ENCODE peak calls at places on chromosomes 1 and 21, in four cellular contexts. F is GM12878, C is endothelial cell of umbilical vein, N is K562. I is an unnamed sample.

GRCh38 chr1:29546496-29546895 is 310.2 kb downstream of the PTPRU start:
- DNase-seq in F (no peak), C (no peak), N (no peak), I (no peak)

GRCh38 chr1:198156111-198156744 is 570 bp upstream of the NEK7 start:
- DNase-seq in F (no peak), C (peak), N (peak), I (peak)

GRCh38 chr1:153465728-153466625 is 5.5 kb upstream of the S100A7 start:
- DNase-seq in F (no peak), C (peak), N (peak), I (peak)

GRCh38 chr1:51639694-51640093 is 22.8 kb downstream of the OSBPL9 start:
- DNase-seq in F (no peak), C (no peak), N (no peak), I (no peak)

GRCh38 chr1:78360584-78360983 is 130.2 kb upstream of the PTGFR start:
- DNase-seq in F (no peak), C (no peak), N (no peak), I (no peak)

GRCh38 chr1:60341274-60341673 is 267.7 kb upstream of the C1orf87 start:
- DNase-seq in F (no peak), C (peak), N (no peak), I (no peak)

GRCh38 chr1:216457356-216457755 is 34.1 kb upstream of the USH2A start:
- DNase-seq in F (no peak), C (no peak), N (no peak), I (peak)

GRCh38 chr21:44789880-44790279 is 11.7 kb downstream of the UBE2G2 start:
- DNase-seq in F (no peak), C (no peak), N (no peak), I (peak)

GRCh38 chr21:25979845-25980433 is 190.6 kb downstream of the APP start:
- DNase-seq in F (no peak), C (peak), N (no peak), I (no peak)

GRCh38 chr1:33931115-33931475 is 67.2 kb downstream of the HMGB4 start:
- DNase-seq in F (no peak), C (no peak), N (no peak), I (no peak)

GRCh38 chr21:33255404-33255803 is 10.8 kb upstream of the IL10RB start:
- DNase-seq in F (no peak), C (no peak), N (no peak), I (no peak)

GRCh38 chr1:201760516-201760915 is 68.4 kb upstream of the IPO9 start:
- DNase-seq in F (no peak), C (no peak), N (no peak), I (peak)

DNA sequence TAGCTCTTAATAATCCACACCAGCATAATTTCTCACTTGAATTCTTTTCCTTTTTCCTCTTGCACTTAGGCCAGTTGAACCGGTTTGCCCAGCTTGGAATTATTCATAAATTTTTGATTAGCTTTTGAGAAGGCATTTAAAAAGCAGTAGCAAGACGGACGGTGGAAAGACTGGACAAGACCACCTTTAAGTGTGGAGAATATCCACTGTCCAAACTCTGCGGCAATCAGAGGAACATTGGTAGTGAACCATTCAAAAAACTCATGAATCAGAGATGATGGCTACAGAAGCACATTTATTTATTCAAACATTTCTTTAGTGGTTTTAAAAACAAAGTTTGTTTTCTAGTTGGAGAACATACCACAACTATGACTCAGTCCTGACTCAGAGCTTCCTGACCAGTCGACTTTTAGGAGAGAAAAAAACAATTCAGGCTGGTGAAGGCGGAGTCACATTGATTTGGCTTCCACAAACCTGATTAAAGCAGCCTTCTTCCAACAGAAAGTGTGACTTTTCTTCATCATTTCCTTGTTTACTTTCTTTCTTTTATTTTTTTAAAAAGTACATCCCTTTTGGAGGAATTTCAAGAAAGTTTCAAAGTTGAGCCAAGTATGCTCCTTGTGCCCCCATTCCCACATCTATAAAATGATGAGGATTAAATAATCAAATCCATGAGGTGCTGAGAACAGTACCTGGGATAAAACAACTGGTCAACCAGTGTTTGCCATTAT is 128.8 kb downstream of the ADSS2 start:
- DNase-seq in F (no peak), C (peak), N (peak), I (peak)
- H3K4me3 ChIP-seq in F (peak), C (peak), N (no peak), I (no peak)

DNA sequence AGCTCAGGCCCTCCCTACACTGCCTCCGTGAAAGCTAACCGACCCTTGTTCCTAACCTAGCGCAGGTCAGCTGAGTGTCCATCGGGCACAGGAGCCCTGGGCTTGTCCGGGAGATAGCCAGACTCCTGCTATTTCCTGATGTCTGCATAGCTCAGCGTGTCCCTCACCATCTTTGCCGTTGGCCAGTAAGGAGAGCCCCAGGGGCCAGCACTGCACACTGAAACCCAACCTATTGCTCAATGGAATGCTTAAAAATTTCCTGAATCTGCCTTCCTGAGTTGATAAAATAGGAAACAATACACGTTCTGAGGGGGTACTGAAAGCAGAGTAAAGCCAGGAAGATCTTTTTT is 2.2 kb downstream of the RUNX1 start:
- DNase-seq in F (no peak), C (no peak), N (no peak), I (no peak)
- TF ChIP-seq FOS in F (no peak), C (no peak), N (no peak), I (no peak)

DNA sequence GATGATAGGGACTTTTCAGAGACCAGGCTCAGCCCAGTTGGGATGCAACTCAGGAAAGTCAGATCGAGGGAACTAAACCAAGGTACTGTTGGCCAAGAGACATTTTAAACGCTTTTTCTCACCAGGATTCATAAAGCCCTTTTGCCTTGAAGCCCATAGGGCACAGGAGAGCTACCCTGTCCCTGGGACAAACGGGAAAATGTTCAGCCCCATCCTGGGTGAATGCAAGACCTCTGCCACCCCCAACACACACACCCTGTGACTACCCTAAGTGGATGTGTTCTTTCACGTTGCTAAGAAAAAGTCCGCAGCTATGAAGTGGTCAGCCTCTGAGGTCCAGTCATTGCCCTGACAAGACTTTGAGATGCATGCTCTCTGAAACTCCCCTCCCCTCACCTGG is 58.4 kb downstream of the ITPKB start:
- DNase-seq in F (no peak), C (no peak), N (no peak), I (no peak)
- H3K4me2 ChIP-seq in F (peak), C (peak), N (peak), I (peak)

DNA sequence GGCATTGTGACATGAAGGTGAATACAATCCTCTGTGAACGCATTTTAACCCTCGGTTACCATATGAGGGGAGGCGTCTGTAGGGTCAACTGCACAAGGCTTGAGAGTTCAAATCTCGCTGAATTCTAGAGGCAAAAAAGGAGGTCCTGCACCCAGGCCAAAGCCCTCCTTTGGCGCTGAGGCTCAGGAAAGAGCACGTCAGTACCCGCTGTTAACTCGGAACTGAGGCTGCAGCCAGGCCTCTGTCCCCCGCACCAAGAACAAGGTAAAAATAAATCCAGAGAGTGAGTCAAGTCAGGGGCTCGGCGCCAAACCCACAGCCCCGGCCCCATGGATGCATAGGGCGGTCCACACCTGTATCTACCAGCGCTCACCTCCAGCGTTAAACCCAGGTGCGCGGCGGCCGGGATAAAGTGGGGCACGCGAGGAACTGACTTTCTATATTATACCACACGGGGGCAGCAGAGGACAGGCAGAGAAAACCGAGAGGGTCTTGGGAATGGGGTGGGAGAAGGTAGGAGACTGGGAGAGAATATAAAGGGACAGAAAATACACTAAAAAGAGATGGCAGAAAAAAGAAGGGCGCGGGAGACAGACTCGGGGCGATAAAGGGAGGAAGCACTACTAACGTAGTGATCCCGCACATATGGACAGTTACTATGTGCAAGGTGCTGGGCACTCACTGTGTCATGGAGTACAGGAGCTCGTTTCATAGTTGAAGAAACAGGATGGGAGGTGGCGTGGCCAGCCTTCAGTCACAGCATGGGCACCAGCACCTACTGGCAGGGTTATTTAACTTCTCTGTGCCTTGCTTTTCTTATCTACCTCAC is 54.9 kb downstream of the DMRTA2 start:
- DNase-seq in F (no peak), C (peak), N (peak), I (peak)
- H3K4me3 ChIP-seq in F (no peak), C (no peak), N (no peak), I (no peak)

DNA sequence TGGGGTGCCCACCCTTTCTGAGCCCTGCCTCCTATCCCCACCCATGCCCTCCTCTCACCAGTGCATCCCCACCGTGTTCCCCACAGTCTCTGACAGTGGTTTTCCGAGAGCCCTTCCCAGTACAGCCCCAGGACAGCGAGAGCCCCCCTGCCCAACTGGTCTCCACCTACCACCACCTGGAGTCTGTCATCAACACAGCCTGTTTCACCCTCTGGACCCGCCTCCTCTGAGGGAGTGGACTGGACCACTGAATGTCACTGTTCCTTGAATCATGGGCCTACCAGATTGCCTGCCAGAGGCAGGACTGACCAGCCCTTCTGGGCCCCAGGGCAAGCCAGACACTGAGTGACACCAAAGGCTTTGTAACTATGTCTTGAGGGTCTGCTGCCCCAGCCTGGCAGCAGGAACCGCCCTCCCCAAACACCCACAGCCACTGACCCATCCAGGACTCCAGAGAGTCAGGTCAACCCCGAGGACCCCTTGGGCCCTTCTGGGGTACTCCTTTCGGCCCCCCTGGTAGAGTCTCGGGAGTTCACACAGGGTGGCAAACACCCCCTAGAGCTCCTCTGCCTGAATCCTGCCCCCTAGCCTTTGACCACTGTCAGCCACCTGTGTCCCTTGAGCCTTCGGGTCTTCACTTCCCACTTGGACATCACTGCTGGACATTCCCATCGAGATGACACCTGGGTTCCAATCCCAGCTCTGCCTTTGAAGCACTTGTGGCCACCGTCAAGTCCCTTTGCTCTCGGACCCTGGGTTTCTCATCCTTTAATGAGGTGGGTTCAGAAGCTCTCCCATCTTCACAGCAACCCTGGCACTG is 3.3 kb downstream of the HYI start:
- DNase-seq in F (no peak), C (no peak), N (no peak), I (no peak)
- TF ChIP-seq FOS in F (no peak), C (no peak), N (no peak), I (no peak)